ENCODE peak calls at places on chromosome 4, in seven cellular contexts. One of them, this sample, is unnamed.
A peak's percentile ranks its signal among the peaks of the same experiment; 100 is the strongest.

GRCh38 chr4:21327976-21328700 is 620.4 kb downstream of the KCNIP4 start:
- DNase-seq in fibroblast of lung: no peak
- DNase-seq in CD8-positive, alpha-beta memory T cell: no peak
- DNase-seq in spleen: no peak
- DNase-seq in BE2C: no peak
- DNase-seq in body of pancreas: no peak
- DNase-seq in keratinocyte: no peak
- DNase-seq in this sample: no peak

GRCh38 chr4:127771535-127772275 is 10.4 kb upstream of the HSPA4L start:
- DNase-seq in body of pancreas: no peak
- DNase-seq in BE2C: no peak
- DNase-seq in keratinocyte: no peak
- DNase-seq in spleen: no peak
- DNase-seq in fibroblast of lung: no peak
- DNase-seq in CD8-positive, alpha-beta memory T cell: no peak
- DNase-seq in this sample: no peak

GRCh38 chr4:82833696-82834313 is 35.2 kb upstream of the SCD5 start:
- DNase-seq in CD8-positive, alpha-beta memory T cell: no peak
- DNase-seq in body of pancreas: no peak
- DNase-seq in keratinocyte: no peak
- DNase-seq in spleen: no peak
- DNase-seq in BE2C: no peak
- DNase-seq in fibroblast of lung: peak; percentile 86
- DNase-seq in this sample: no peak

GRCh38 chr4:167715176-167715575 is 377.2 kb upstream of the ANXA10 start:
- DNase-seq in BE2C: no peak
- DNase-seq in keratinocyte: no peak
- DNase-seq in CD8-positive, alpha-beta memory T cell: no peak
- DNase-seq in fibroblast of lung: no peak
- DNase-seq in body of pancreas: no peak
- DNase-seq in spleen: no peak
- DNase-seq in this sample: no peak

GRCh38 chr4:184983660-184984356 is 34.5 kb upstream of the HELT start:
- DNase-seq in spleen: peak; percentile 88
- DNase-seq in keratinocyte: no peak
- DNase-seq in CD8-positive, alpha-beta memory T cell: peak; percentile 41
- DNase-seq in body of pancreas: peak; percentile 43
- DNase-seq in fibroblast of lung: peak; percentile 38
- DNase-seq in BE2C: peak; percentile 96
- DNase-seq in this sample: peak; percentile 16

GRCh38 chr4:55543858-55544257 is 2.9 kb downstream of the CLOCK start:
- DNase-seq in keratinocyte: no peak
- DNase-seq in fibroblast of lung: peak; percentile 21
- DNase-seq in spleen: no peak
- DNase-seq in CD8-positive, alpha-beta memory T cell: no peak
- DNase-seq in BE2C: no peak
- DNase-seq in body of pancreas: no peak
- DNase-seq in this sample: no peak

GRCh38 chr4:186304816-186305520 is 39.0 kb downstream of the F11 start:
- DNase-seq in spleen: no peak
- DNase-seq in keratinocyte: no peak
- DNase-seq in fibroblast of lung: no peak
- DNase-seq in CD8-positive, alpha-beta memory T cell: no peak
- DNase-seq in BE2C: no peak
- DNase-seq in body of pancreas: no peak
- DNase-seq in this sample: no peak

GRCh38 chr4:64144994-64145393 is 264.3 kb downstream of the TECRL start:
- DNase-seq in BE2C: peak; percentile 24
- DNase-seq in CD8-positive, alpha-beta memory T cell: no peak
- DNase-seq in spleen: no peak
- DNase-seq in body of pancreas: no peak
- DNase-seq in fibroblast of lung: no peak
- DNase-seq in keratinocyte: no peak
- DNase-seq in this sample: no peak

GRCh38 chr4:55827582-55827981 is 8.0 kb downstream of the EXOC1L start:
- DNase-seq in fibroblast of lung: no peak
- DNase-seq in keratinocyte: no peak
- DNase-seq in CD8-positive, alpha-beta memory T cell: no peak
- DNase-seq in spleen: no peak
- DNase-seq in body of pancreas: no peak
- DNase-seq in BE2C: no peak
- DNase-seq in this sample: no peak

GRCh38 chr4:69744157-69744478 is 16.3 kb downstream of the SULT1B1 start:
- DNase-seq in BE2C: no peak
- DNase-seq in spleen: peak; percentile 74
- DNase-seq in body of pancreas: no peak
- DNase-seq in keratinocyte: no peak
- DNase-seq in fibroblast of lung: no peak
- DNase-seq in CD8-positive, alpha-beta memory T cell: no peak
- DNase-seq in this sample: no peak

GRCh38 chr4:25457053-25457715 is 80.1 kb downstream of the ANAPC4 start:
- DNase-seq in spleen: no peak
- DNase-seq in keratinocyte: no peak
- DNase-seq in BE2C: no peak
- DNase-seq in body of pancreas: no peak
- DNase-seq in CD8-positive, alpha-beta memory T cell: no peak
- DNase-seq in fibroblast of lung: no peak
- DNase-seq in this sample: no peak
- H3K4me3 ChIP-seq in spleen: no peak overlapping the region
- H3K4me3 ChIP-seq in keratinocyte: no peak overlapping the region
- H3K4me3 ChIP-seq in BE2C: no peak overlapping the region
- H3K4me3 ChIP-seq in body of pancreas: no peak overlapping the region
- H3K4me3 ChIP-seq in CD8-positive, alpha-beta memory T cell: no peak overlapping the region
- H3K4me3 ChIP-seq in fibroblast of lung: no peak overlapping the region
- H3K4me3 ChIP-seq in this sample: no peak overlapping the region

GRCh38 chr4:7857238-7857701 is 82.4 kb downstream of the AFAP1 start:
- DNase-seq in CD8-positive, alpha-beta memory T cell: no peak
- DNase-seq in body of pancreas: no peak
- DNase-seq in fibroblast of lung: peak; percentile 92
- DNase-seq in keratinocyte: no peak
- DNase-seq in spleen: no peak
- DNase-seq in BE2C: no peak
- DNase-seq in this sample: no peak
- H3K4me1 ChIP-seq in CD8-positive, alpha-beta memory T cell: peaks cover 60% of the 10 kb centered on the region
- H3K4me1 ChIP-seq in body of pancreas: peaks cover 3% of the 10 kb centered on the region
- H3K4me1 ChIP-seq in fibroblast of lung: peaks cover 19% of the 10 kb centered on the region
- H3K4me1 ChIP-seq in keratinocyte: peaks cover 4% of the 10 kb centered on the region
- H3K4me1 ChIP-seq in spleen: peaks cover 13% of the 10 kb centered on the region
- H3K4me1 ChIP-seq in BE2C: peaks cover 3% of the 10 kb centered on the region
- H3K4me1 ChIP-seq in this sample: peaks cover 33% of the 10 kb centered on the region

GRCh38 chr4:85151349-85151748 is 184.9 kb upstream of the WDFY3 start:
- DNase-seq in keratinocyte: no peak
- DNase-seq in body of pancreas: no peak
- DNase-seq in spleen: no peak
- DNase-seq in CD8-positive, alpha-beta memory T cell: no peak
- DNase-seq in fibroblast of lung: no peak
- DNase-seq in BE2C: no peak
- DNase-seq in this sample: no peak

GRCh38 chr4:85151786-85152185 is 185.3 kb upstream of the WDFY3 start:
- DNase-seq in BE2C: no peak
- DNase-seq in keratinocyte: no peak
- DNase-seq in CD8-positive, alpha-beta memory T cell: no peak
- DNase-seq in fibroblast of lung: no peak
- DNase-seq in spleen: no peak
- DNase-seq in body of pancreas: no peak
- DNase-seq in this sample: no peak

GRCh38 chr4:85149656-85150055 is 183.2 kb upstream of the WDFY3 start:
- DNase-seq in body of pancreas: no peak
- DNase-seq in fibroblast of lung: peak; percentile 82
- DNase-seq in BE2C: no peak
- DNase-seq in CD8-positive, alpha-beta memory T cell: no peak
- DNase-seq in spleen: no peak
- DNase-seq in keratinocyte: no peak
- DNase-seq in this sample: no peak

GRCh38 chr4:85152490-85152889 is 186.0 kb upstream of the WDFY3 start:
- DNase-seq in fibroblast of lung: no peak
- DNase-seq in BE2C: no peak
- DNase-seq in keratinocyte: no peak
- DNase-seq in CD8-positive, alpha-beta memory T cell: no peak
- DNase-seq in spleen: no peak
- DNase-seq in body of pancreas: no peak
- DNase-seq in this sample: no peak

DNA sequence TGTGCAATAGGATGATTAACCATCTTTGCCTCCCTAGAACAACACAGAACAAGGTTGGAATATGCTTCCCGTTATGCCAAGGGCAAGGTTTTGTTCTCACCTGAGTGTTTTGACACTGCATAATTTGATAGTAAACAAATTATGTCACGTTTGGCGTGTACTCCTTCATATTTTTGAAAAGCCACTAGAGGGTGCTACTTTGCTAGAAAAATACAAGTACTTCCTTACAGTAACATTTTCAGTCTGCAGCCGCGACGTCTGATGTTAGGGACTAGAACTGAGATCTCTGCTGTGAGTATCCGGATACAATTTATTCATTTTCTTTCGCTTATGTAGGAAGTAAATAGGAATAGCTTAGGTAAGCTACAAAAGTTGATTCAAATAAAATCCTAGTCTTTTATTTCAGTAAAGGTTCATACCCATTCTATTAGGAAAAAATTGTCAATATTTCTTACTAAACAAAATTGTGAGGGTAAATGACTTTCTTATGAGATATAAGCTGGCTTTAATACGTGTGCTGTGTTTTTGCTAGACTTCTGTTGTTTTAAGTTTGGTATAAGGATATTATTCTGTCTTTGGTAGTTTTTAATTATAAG is 181.1 kb upstream of the WDFY3 start:
- DNase-seq in keratinocyte: no peak
- DNase-seq in spleen: peak; percentile 71
- DNase-seq in fibroblast of lung: peak; percentile 79
- DNase-seq in CD8-positive, alpha-beta memory T cell: no peak
- DNase-seq in body of pancreas: peak; percentile 57
- DNase-seq in BE2C: peak; percentile 53
- DNase-seq in this sample: peak; percentile 46
- H3K4me3 ChIP-seq in keratinocyte: no peak overlapping the region
- H3K4me3 ChIP-seq in spleen: no peak overlapping the region
- H3K4me3 ChIP-seq in fibroblast of lung: no peak overlapping the region
- H3K4me3 ChIP-seq in CD8-positive, alpha-beta memory T cell: no peak overlapping the region
- H3K4me3 ChIP-seq in body of pancreas: no peak overlapping the region
- H3K4me3 ChIP-seq in BE2C: no peak overlapping the region
- H3K4me3 ChIP-seq in this sample: no peak overlapping the region

DNA sequence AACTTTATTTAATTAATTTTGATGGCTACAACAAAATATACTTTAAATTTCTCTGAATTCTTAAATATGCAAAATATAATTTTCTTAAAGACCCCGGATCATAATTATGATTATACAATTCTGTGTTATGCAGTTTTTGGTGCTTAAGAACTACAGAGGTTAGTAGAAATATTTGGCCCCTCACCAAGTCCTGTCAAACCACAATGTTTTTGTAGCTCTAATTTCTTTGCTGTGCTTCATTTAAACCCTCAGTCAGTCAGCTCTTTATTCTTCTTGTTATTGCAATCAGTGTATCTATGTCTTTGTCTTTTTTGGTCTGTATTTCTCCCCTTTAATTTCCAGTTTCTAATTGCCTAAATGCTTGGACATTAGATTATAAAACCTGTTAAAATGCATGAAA is 186.1 kb downstream of the CAMK2D start:
- DNase-seq in fibroblast of lung: peak; percentile 76
- DNase-seq in spleen: no peak
- DNase-seq in CD8-positive, alpha-beta memory T cell: no peak
- DNase-seq in keratinocyte: no peak
- DNase-seq in BE2C: no peak
- DNase-seq in body of pancreas: no peak
- DNase-seq in this sample: no peak
- H3K4me1 ChIP-seq in fibroblast of lung: peaks cover 12% of the 10 kb centered on the region
- H3K4me1 ChIP-seq in spleen: peaks cover 31% of the 10 kb centered on the region
- H3K4me1 ChIP-seq in CD8-positive, alpha-beta memory T cell: peaks cover 29% of the 10 kb centered on the region
- H3K4me1 ChIP-seq in keratinocyte: peaks cover 3% of the 10 kb centered on the region
- H3K4me1 ChIP-seq in BE2C: no peaks in the 10 kb centered on the region
- H3K4me1 ChIP-seq in body of pancreas: peaks cover 20% of the 10 kb centered on the region
- H3K4me1 ChIP-seq in this sample: peaks cover 22% of the 10 kb centered on the region

GRCh38 chr4:86359944-86360478 is at the start of gene MAPK10:
- DNase-seq in fibroblast of lung: peak; percentile 95
- DNase-seq in CD8-positive, alpha-beta memory T cell: peak; percentile 54
- DNase-seq in body of pancreas: peak; percentile 53
- DNase-seq in spleen: peak; percentile 84
- DNase-seq in BE2C: peak; percentile 86
- DNase-seq in keratinocyte: no peak
- DNase-seq in this sample: peak; percentile 44
- H3K4me3 ChIP-seq in fibroblast of lung: peak within 1 kb of the TSS; percentile 68
- H3K4me3 ChIP-seq in CD8-positive, alpha-beta memory T cell: peak within 1 kb of the TSS; percentile 26
- H3K4me3 ChIP-seq in body of pancreas: no peak within 1 kb of the TSS
- H3K4me3 ChIP-seq in spleen: peak within 1 kb of the TSS; percentile 28
- H3K4me3 ChIP-seq in BE2C: peak within 1 kb of the TSS; percentile 88
- H3K4me3 ChIP-seq in keratinocyte: no peak within 1 kb of the TSS
- H3K4me3 ChIP-seq in this sample: peak within 1 kb of the TSS; percentile 72

DNA sequence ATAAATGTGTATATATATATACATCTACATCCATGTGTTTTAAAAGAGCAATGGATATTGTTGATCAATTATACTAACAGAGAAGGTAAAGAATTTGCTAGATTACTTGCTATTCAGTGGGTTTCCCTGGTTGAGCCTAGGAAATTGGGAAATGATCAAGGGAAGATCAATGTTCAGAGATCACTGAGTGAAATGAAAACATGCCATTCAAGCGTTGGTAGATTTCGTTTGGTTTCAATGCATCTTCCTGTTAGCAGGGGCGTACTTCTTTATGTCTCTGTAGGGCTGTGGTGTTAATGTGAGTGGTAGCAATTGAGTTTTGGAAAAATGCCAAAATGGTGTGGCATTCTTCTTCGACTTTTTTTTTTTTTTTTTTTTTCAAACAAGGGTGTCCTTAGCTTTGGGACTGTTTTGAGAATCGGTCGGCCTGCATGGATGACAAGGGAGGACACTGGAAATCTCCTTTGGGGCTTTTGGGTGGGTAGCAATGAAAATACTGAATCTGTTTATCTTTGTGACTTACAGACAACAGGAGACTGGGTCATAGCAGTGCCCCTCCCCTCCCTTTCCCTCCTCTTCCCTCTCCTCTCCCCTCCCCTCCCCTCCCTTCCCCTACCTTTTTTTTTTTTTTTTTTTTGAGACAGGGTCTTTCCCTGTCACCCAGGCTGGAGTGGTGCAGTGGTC is 50.3 kb downstream of the SPRY1 start:
- DNase-seq in BE2C: no peak
- DNase-seq in fibroblast of lung: no peak
- DNase-seq in body of pancreas: no peak
- DNase-seq in keratinocyte: no peak
- DNase-seq in CD8-positive, alpha-beta memory T cell: peak; percentile 3
- DNase-seq in spleen: no peak
- DNase-seq in this sample: no peak
- H3K4me1 ChIP-seq in BE2C: no peaks in the 10 kb centered on the region
- H3K4me1 ChIP-seq in fibroblast of lung: peaks cover 6% of the 10 kb centered on the region
- H3K4me1 ChIP-seq in body of pancreas: peaks cover 11% of the 10 kb centered on the region
- H3K4me1 ChIP-seq in keratinocyte: peaks cover 3% of the 10 kb centered on the region
- H3K4me1 ChIP-seq in CD8-positive, alpha-beta memory T cell: no peaks in the 10 kb centered on the region
- H3K4me1 ChIP-seq in spleen: peaks cover 44% of the 10 kb centered on the region
- H3K4me1 ChIP-seq in this sample: peaks cover 5% of the 10 kb centered on the region

GRCh38 chr4:53755656-53756055 is 164.4 kb upstream of the LNX1 start:
- DNase-seq in fibroblast of lung: no peak
- DNase-seq in body of pancreas: no peak
- DNase-seq in CD8-positive, alpha-beta memory T cell: no peak
- DNase-seq in keratinocyte: no peak
- DNase-seq in BE2C: no peak
- DNase-seq in spleen: no peak
- DNase-seq in this sample: no peak
- H3K4me3 ChIP-seq in fibroblast of lung: no peak overlapping the region
- H3K4me3 ChIP-seq in body of pancreas: no peak overlapping the region
- H3K4me3 ChIP-seq in CD8-positive, alpha-beta memory T cell: no peak overlapping the region
- H3K4me3 ChIP-seq in keratinocyte: no peak overlapping the region
- H3K4me3 ChIP-seq in BE2C: no peak overlapping the region
- H3K4me3 ChIP-seq in spleen: no peak overlapping the region
- H3K4me3 ChIP-seq in this sample: no peak overlapping the region

This sample was measured in CD4-positive, CD25-positive, alpha-beta regulatory T cell.